ENCODE peak calls at places on chromosome 2, in seven cellular contexts. U is upper lobe of right lung, Y is mucosa of descending colon, E is heart left ventricle, P is MM.1S, C is psoas muscle, I is breast epithelium. S is an unnamed sample.

GRCh38 chr2:60794271-60794863 is 38.3 kb downstream of the PAPOLG start:
- DNase-seq in C (no peak), U (no peak), P (peak; percentile 30), E (no peak), Y (no peak), I (no peak), S (no peak)

GRCh38 chr2:118443596-118443995 is 355.3 kb downstream of the INSIG2 start:
- DNase-seq in I (no peak), Y (no peak), E (no peak), U (no peak), P (no peak), C (no peak), S (no peak)

GRCh38 chr2:86378469-86378868 is 41.0 kb upstream of the REEP1 start:
- DNase-seq in C (no peak), E (no peak), P (no peak), U (no peak), I (no peak), Y (no peak), S (no peak)

GRCh38 chr2:152334701-152335015 is 316 bp upstream of the FMNL2 start:
- DNase-seq in U (no peak), E (no peak), I (no peak), P (no peak), C (no peak), Y (no peak), S (no peak)

GRCh38 chr2:233480490-233481202 is 85.9 kb downstream of the USP40 start:
- DNase-seq in Y (no peak), I (peak; percentile 73), C (peak; percentile 82), E (no peak), U (peak; percentile 94), P (no peak), S (no peak)

GRCh38 chr2:218235017-218235416 is 18.0 kb downstream of the ARPC2 start:
- DNase-seq in I (no peak), U (no peak), E (no peak), Y (no peak), P (no peak), C (no peak), S (no peak)

GRCh38 chr2:142863485-142863921 is 14.0 kb upstream of the KYNU start:
- DNase-seq in U (no peak), C (no peak), Y (no peak), E (no peak), P (no peak), I (no peak), S (no peak)

GRCh38 chr2:151733781-151734672 is at the start of gene NEB:
- DNase-seq in P (no peak), E (no peak), I (no peak), C (peak; percentile 25), Y (no peak), U (no peak), S (no peak)

GRCh38 chr2:209726311-209726710 is 45.3 kb upstream of the UNC80 start:
- DNase-seq in Y (no peak), U (no peak), P (no peak), I (no peak), E (no peak), C (no peak), S (no peak)

GRCh38 chr2:26571316-26571715 is 69.8 kb downstream of the CIB4 start:
- DNase-seq in U (no peak), I (no peak), C (no peak), P (no peak), Y (no peak), E (no peak), S (no peak)

GRCh38 chr2:65382323-65382722 is 50.1 kb downstream of the SPRED2 start:
- DNase-seq in Y (no peak), C (no peak), I (no peak), E (no peak), U (no peak), P (no peak), S (no peak)

GRCh38 chr2:65381607-65382032 is 50.8 kb downstream of the SPRED2 start:
- DNase-seq in P (no peak), Y (no peak), E (no peak), C (no peak), U (no peak), I (no peak), S (no peak)

GRCh38 chr2:65380243-65380642 is 52.2 kb downstream of the SPRED2 start:
- DNase-seq in C (no peak), E (no peak), Y (no peak), U (no peak), P (no peak), I (no peak), S (no peak)

GRCh38 chr2:65383571-65384488 is 48.6 kb downstream of the SPRED2 start:
- DNase-seq in Y (no peak), P (peak; percentile 36), I (no peak), E (no peak), U (no peak), C (no peak), S (no peak)

DNA sequence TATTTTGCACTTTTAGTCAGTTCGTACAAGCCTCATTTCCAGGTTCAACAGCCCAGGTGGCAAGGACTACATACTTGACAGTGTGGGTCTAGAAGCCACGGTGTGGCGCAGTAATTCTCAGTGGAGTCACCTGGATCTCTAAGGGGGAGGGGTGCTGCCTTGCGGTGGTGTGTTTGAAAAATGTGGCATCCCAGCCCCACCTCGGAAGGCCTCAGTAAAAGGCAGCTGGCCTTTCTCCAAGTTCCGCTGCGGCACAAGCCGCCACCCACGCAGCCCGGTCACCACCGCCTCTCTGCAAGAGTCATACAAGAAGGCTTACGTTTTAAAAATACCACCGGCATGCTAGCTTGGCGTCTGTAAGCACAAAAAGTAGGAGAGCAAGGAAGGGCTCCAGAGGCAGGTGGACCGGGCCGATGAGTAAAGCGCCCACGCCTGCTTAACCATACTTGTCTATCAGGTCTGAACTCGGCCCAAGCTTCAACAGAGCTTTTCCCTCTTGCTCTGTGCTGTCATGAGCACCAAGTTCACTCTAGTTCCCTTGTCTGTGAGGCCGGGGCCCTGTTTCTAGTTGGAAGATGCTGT is 49.5 kb downstream of the SPRED2 start:
- DNase-seq in Y (peak; percentile 90), I (peak; percentile 92), E (peak; percentile 88), C (peak; percentile 83), P (peak; percentile 95), U (peak; percentile 95), S (peak; percentile 84)
- H3K4me1 ChIP-seq in Y (peaks cover 36% of the 10 kb centered on the region), I (peaks cover 18% of the 10 kb centered on the region), E (peaks cover 72% of the 10 kb centered on the region), C (peaks cover 26% of the 10 kb centered on the region), P (peaks cover 48% of the 10 kb centered on the region), U (peaks cover 61% of the 10 kb centered on the region), S (peaks cover 63% of the 10 kb centered on the region)

DNA sequence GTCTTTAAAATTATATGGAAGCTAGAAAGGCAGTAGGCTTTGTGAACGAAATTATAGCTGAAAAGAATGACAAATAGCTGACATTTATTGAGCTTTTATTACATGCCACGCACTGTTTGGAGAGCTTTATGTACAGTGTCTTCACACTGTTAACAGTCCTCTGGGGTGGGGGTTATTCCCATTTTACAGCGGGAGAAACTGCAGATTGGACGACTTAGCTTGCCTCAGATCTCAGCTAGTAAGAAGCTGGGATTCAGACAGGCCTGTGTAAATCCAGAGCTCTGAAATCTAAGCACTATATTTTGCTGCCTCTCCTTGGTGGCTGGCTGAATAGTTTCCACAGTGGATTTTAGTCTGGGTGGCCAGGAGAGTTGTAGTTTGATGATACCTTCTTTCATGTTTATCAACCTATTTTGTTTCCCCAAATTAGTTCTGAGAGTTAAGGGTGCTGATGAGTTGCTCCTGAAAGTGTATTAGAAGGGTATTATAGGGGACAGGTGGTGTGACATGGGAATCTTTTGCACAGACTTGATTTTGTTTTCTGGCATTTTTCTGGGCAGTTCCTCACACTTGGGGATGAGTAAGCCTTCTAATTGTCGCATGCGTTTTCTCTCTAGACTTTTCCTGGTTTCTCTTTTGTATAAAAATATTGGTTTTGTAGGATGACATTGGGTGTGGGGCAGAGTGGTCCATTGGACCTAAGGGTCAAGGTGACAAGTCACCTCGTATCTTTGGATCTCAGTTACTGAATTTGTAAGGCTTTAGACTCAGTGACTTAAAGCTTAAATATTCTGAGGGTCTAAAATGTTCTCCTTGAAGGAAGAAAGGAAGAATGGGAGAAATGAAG is 1.5 kb downstream of the ACSL3 start:
- DNase-seq in E (no peak), C (no peak), I (no peak), P (no peak), U (no peak), Y (no peak), S (no peak)
- TF ChIP-seq CTCF in E (peak; percentile 31), C (peak; percentile 30), I (no peak), P (no peak), U (no peak), Y (no peak), S (no peak)

DNA sequence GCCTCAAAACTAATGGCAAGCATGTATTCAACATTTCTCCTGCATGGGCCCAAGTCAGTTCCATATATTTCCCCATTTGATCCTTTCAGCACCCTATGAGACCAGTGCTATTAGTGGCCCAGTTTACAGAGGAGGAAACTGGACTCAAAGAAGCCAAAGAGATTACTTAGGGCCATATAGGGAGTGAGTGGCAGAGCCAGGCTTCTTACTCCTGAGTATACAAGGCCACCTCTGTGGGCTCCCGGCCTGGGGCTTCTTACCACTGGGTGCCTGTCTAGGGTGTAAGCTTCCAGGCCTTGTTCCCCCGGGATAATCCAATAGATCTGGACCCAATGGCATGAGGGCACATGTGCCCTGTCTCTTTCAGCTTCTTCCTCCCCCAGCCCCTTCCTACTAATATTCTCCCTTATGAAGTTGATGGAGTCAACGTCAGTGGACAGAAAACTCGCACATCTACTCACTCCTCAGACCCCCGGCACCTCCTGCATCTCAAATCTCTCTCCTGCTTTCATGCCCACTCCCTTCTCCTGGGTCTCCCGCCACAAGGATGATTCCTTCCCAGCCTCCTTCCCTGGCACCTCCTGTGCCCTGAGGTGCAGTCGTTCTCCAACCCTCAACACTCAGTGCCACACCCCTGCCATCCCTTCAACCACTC is 222.6 kb downstream of the ANAPC1 start:
- DNase-seq in P (no peak), I (no peak), E (no peak), U (no peak), Y (no peak), C (no peak), S (no peak)
- H3K4me1 ChIP-seq in P (peaks cover 49% of the 10 kb centered on the region), I (no peaks in the 10 kb centered on the region), E (no peaks in the 10 kb centered on the region), U (peaks cover 26% of the 10 kb centered on the region), Y (peaks cover 9% of the 10 kb centered on the region), C (peaks cover 12% of the 10 kb centered on the region), S (no peaks in the 10 kb centered on the region)

DNA sequence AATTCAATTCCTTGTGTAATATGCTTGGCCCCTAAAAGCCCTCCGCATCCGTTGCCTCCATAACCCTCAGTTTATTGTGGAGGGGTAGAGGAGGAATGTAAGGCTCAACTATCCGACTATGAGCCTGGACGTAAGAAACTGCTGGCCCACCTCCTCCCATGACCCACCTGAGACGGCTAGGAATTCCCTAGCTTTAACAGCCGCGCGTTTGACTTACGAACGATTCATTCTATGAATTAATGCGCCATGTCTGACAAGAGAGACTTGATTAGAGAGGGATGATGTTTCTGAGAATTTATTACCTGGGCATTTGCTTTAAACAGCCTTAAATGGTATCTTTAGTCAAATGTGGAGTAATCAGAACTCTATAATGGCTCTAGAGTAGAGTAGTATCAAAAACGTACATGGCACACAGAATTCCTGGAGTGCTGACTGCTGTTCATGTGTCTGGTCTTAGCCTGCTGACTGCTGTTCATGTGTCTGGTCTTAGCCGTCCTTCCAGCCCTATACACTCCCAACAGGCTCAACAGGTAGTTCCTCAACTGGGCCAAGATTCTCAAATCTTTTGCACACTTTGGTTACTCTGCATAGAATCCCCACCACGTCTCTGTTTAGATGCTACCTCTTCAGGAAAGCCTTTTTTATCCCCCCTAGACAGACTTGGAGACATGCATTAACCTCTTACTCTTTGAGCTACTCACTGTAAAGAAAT is 899 bp upstream of the GFPT1 start:
- DNase-seq in U (no peak), E (no peak), Y (no peak), C (no peak), I (no peak), P (no peak), S (no peak)
- TF ChIP-seq CTCF in U (no peak), E (no peak), Y (no peak), C (no peak), I (no peak), P (no peak), S (no peak)

GRCh38 chr2:69635426-69635825 is 8.1 kb downstream of the AAK1 start:
- DNase-seq in I (no peak), P (no peak), E (no peak), C (no peak), U (no peak), Y (no peak), S (no peak)
- H3K4me1 ChIP-seq in I (no peaks in the 10 kb centered on the region), P (no peaks in the 10 kb centered on the region), E (peaks cover 65% of the 10 kb centered on the region), C (peaks cover 58% of the 10 kb centered on the region), U (peaks cover 22% of the 10 kb centered on the region), Y (peaks cover 9% of the 10 kb centered on the region), S (no peaks in the 10 kb centered on the region)

S was measured in right atrium auricular region.